ENCODE peak calls at places on chromosome 12, in ten cellular contexts. One of them, this sample, is unnamed.

GRCh38 chr12:14315501-14315900 is 50.0 kb upstream of the ATF7IP start:
- DNase-seq in GM23338: no peak
- DNase-seq in GM23248: no peak
- DNase-seq in H1: no peak
- DNase-seq in MM.1S: no peak
- DNase-seq in K562: no peak
- DNase-seq in hepatocyte: no peak
- DNase-seq in PC-3: no peak
- DNase-seq in fibroblast of lung: no peak
- DNase-seq in mammary epithelial cell: no peak
- DNase-seq in this sample: no peak

GRCh38 chr12:117679776-117680175 is 289.0 kb downstream of the KSR2 start:
- DNase-seq in H1: no peak
- DNase-seq in MM.1S: no peak
- DNase-seq in GM23248: peak
- DNase-seq in K562: no peak
- DNase-seq in fibroblast of lung: no peak
- DNase-seq in GM23338: no peak
- DNase-seq in hepatocyte: no peak
- DNase-seq in PC-3: peak
- DNase-seq in mammary epithelial cell: no peak
- DNase-seq in this sample: no peak

GRCh38 chr12:101066489-101066888 is 143.5 kb downstream of the SLC5A8 start:
- DNase-seq in GM23338: peak
- DNase-seq in MM.1S: no peak
- DNase-seq in hepatocyte: no peak
- DNase-seq in fibroblast of lung: no peak
- DNase-seq in PC-3: no peak
- DNase-seq in mammary epithelial cell: no peak
- DNase-seq in H1: no peak
- DNase-seq in K562: no peak
- DNase-seq in GM23248: no peak
- DNase-seq in this sample: no peak

GRCh38 chr12:30796891-30797371 is 42.2 kb upstream of the CAPRIN2 start:
- DNase-seq in mammary epithelial cell: peak
- DNase-seq in GM23338: peak
- DNase-seq in K562: no peak
- DNase-seq in hepatocyte: peak
- DNase-seq in fibroblast of lung: peak
- DNase-seq in MM.1S: no peak
- DNase-seq in H1: no peak
- DNase-seq in GM23248: peak
- DNase-seq in PC-3: peak
- DNase-seq in this sample: no peak

GRCh38 chr12:16094437-16094836 is 183.0 kb downstream of the SLC15A5 start:
- DNase-seq in fibroblast of lung: no peak
- DNase-seq in K562: no peak
- DNase-seq in GM23248: no peak
- DNase-seq in PC-3: no peak
- DNase-seq in mammary epithelial cell: no peak
- DNase-seq in hepatocyte: no peak
- DNase-seq in MM.1S: peak
- DNase-seq in GM23338: no peak
- DNase-seq in H1: no peak
- DNase-seq in this sample: no peak

GRCh38 chr12:19151298-19151697 is 21.8 kb downstream of the PLEKHA5 start:
- DNase-seq in hepatocyte: no peak
- DNase-seq in GM23338: no peak
- DNase-seq in H1: no peak
- DNase-seq in MM.1S: no peak
- DNase-seq in PC-3: no peak
- DNase-seq in fibroblast of lung: no peak
- DNase-seq in mammary epithelial cell: no peak
- DNase-seq in K562: no peak
- DNase-seq in GM23248: no peak
- DNase-seq in this sample: no peak

GRCh38 chr12:79690606-79691298 is at the start of gene PAWR:
- DNase-seq in PC-3: peak
- DNase-seq in GM23248: peak
- DNase-seq in mammary epithelial cell: peak
- DNase-seq in hepatocyte: peak
- DNase-seq in H1: peak
- DNase-seq in fibroblast of lung: peak
- DNase-seq in MM.1S: peak
- DNase-seq in GM23338: peak
- DNase-seq in K562: no peak
- DNase-seq in this sample: peak

GRCh38 chr12:64733857-64734256 is 25.3 kb downstream of the GNS start:
- DNase-seq in GM23338: no peak
- DNase-seq in hepatocyte: no peak
- DNase-seq in H1: no peak
- DNase-seq in fibroblast of lung: no peak
- DNase-seq in PC-3: peak
- DNase-seq in MM.1S: no peak
- DNase-seq in K562: no peak
- DNase-seq in GM23248: peak
- DNase-seq in mammary epithelial cell: peak
- DNase-seq in this sample: peak

DNA sequence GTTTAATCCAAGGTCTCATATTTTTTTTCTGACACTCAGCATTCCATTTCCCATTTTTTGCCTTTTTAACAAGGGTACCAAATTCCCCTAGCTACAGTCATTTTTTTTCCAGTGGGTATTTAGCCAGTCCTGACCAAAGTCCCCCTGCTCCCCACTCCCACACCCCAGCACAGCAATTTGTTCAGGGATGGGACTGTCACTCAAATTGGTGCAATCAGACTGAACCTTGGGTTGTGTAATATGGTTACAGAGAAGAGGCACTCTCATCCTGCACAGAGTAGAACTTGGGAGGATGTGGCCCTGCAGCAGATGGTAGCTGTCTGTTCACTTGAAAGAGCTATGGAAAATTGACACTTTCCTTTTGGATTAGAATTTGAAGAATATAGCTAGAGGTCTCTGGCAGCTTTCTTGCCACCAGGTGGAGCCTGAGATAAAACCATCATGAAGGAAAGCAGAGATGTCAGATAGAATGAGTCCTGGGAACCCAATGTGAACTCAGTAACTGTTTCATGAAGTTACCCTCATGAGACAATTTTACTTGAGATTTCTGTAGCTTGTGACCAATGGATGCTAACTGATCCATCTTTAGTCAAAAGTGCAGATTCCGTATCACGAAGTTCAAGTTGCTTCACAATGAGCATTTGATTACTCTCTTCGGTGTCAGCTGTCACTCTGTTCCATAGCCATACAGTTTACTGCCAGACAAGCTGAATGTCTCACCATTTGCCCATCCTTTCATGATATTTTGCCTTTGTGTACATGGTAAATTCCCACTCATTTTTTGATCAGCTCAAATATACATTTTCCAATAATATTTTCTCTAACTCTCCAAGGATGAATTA is 394.0 kb upstream of the SYT1 start:
- DNase-seq in fibroblast of lung: peak
- DNase-seq in K562: no peak
- DNase-seq in PC-3: peak
- DNase-seq in H1: no peak
- DNase-seq in hepatocyte: peak
- DNase-seq in GM23248: peak
- DNase-seq in mammary epithelial cell: peak
- DNase-seq in GM23338: peak
- DNase-seq in MM.1S: peak
- DNase-seq in this sample: peak
- TF ChIP-seq EZH2 in fibroblast of lung: no peak
- TF ChIP-seq EZH2 in K562: no peak
- TF ChIP-seq EZH2 in PC-3: no peak
- TF ChIP-seq EZH2 in H1: no peak
- TF ChIP-seq EZH2 in hepatocyte: no peak
- TF ChIP-seq EZH2 in GM23248: no peak
- TF ChIP-seq EZH2 in mammary epithelial cell: no peak
- TF ChIP-seq EZH2 in GM23338: no peak
- TF ChIP-seq EZH2 in MM.1S: no peak
- TF ChIP-seq EZH2 in this sample: no peak

DNA sequence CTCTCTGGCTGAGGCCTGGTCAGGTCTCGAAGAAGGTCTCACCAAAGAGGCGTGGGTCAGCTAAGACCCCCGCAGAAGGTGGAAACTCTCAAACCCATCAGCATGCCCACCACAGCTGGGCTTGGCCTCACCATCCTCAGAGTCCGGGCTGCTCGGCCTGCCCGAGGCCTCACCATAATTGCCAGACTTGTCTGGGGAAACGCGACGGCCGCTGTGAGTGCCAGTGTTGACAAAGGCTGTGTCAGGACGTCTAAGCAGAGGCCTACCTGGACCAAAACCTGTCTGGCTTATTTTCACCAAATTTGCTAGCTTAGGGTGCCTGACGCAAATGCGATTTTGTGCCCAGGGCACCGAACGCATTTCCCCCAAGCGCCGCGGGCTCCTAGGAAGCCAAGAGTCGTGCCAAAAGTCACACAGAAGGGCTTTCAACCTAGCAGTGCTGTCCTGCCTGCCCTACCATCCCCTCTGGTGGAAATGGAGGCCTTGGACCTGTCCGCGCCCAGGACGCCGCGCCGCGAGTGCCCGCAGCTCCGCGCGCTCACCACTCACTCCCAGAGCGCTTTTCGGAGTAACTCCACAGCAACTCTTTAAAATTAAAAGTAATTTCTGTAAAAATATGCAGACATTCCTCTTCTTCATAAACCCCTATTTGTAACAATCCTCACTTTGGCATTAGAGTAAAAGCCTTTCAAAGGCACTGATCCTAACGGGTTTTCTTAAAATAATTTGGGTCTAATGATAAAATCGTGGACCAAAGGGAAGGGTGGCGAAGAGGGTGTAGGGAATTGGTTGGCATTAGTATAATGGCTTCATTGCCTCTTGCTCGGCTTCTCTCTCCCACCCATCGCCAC is 1.2 kb upstream of the ALX1 start:
- DNase-seq in MM.1S: no peak
- DNase-seq in H1: no peak
- DNase-seq in hepatocyte: no peak
- DNase-seq in PC-3: no peak
- DNase-seq in K562: no peak
- DNase-seq in fibroblast of lung: no peak
- DNase-seq in GM23248: no peak
- DNase-seq in GM23338: peak
- DNase-seq in mammary epithelial cell: no peak
- DNase-seq in this sample: no peak
- TF ChIP-seq EZH2 in MM.1S: no peak
- TF ChIP-seq EZH2 in H1: peak
- TF ChIP-seq EZH2 in hepatocyte: no peak
- TF ChIP-seq EZH2 in PC-3: no peak
- TF ChIP-seq EZH2 in K562: no peak
- TF ChIP-seq EZH2 in fibroblast of lung: no peak
- TF ChIP-seq EZH2 in GM23248: no peak
- TF ChIP-seq EZH2 in GM23338: peak
- TF ChIP-seq EZH2 in mammary epithelial cell: no peak
- TF ChIP-seq EZH2 in this sample: no peak

DNA sequence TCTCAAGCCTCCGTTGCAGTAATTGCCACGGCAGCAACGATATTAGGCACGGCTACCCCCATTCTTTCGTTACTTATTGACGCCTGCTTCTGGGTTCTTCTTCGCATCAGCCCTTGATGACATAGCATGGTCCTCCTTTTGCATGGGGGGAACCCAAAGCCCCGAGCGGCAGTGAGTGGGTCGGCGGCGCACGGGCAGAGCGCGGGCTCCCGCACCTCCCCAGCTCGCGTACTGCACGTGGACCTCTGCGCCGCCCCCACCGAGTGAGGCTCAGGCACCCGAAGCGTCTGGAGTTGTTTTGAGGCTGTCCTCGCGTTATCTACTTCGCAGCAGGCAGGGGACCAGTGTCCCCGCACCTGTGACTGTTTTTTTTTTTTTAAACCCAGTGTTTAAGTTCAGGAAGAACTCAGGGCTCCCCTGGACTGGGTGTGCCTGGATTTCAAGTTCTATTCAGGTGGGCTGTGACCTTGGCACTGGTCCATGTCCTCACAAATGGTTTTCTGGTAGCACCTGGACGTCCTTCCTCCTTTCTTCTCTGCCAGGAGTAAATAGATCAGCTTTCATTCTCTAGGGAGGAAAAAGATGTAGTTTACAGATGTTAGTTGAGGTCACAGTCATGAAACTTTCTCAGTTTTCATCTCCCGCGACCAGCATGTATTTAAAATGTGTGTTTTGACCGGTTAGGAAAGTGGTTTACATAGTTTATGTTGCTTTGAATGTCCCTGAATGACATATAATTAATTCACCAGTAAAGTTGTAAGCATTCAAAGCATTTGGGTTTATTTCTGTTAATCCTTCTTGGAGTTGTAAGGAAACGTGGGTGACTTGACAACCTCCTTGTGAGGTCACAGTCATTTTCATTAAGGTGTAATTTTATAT is 1.4 kb upstream of the FOXN4 start:
- DNase-seq in MM.1S: peak
- DNase-seq in GM23248: no peak
- DNase-seq in fibroblast of lung: no peak
- DNase-seq in H1: no peak
- DNase-seq in K562: peak
- DNase-seq in mammary epithelial cell: no peak
- DNase-seq in hepatocyte: no peak
- DNase-seq in PC-3: no peak
- DNase-seq in GM23338: peak
- DNase-seq in this sample: no peak
- TF ChIP-seq EZH2 in MM.1S: no peak
- TF ChIP-seq EZH2 in GM23248: peak
- TF ChIP-seq EZH2 in fibroblast of lung: peak
- TF ChIP-seq EZH2 in H1: peak
- TF ChIP-seq EZH2 in K562: peak
- TF ChIP-seq EZH2 in mammary epithelial cell: peak
- TF ChIP-seq EZH2 in hepatocyte: no peak
- TF ChIP-seq EZH2 in PC-3: peak
- TF ChIP-seq EZH2 in GM23338: peak
- TF ChIP-seq EZH2 in this sample: peak

GRCh38 chr12:75209782-75210138 is at the start of gene KCNC2:
- DNase-seq in hepatocyte: no peak
- DNase-seq in GM23338: no peak
- DNase-seq in MM.1S: no peak
- DNase-seq in PC-3: no peak
- DNase-seq in H1: no peak
- DNase-seq in mammary epithelial cell: no peak
- DNase-seq in fibroblast of lung: no peak
- DNase-seq in GM23248: no peak
- DNase-seq in K562: no peak
- DNase-seq in this sample: no peak

GRCh38 chr12:75205556-75205955 is 4.1 kb downstream of the KCNC2 start:
- DNase-seq in GM23248: no peak
- DNase-seq in PC-3: no peak
- DNase-seq in GM23338: no peak
- DNase-seq in K562: no peak
- DNase-seq in mammary epithelial cell: peak
- DNase-seq in fibroblast of lung: no peak
- DNase-seq in MM.1S: no peak
- DNase-seq in H1: no peak
- DNase-seq in hepatocyte: no peak
- DNase-seq in this sample: no peak

GRCh38 chr12:75212072-75212471 is 2.4 kb upstream of the KCNC2 start:
- DNase-seq in fibroblast of lung: no peak
- DNase-seq in hepatocyte: no peak
- DNase-seq in GM23248: no peak
- DNase-seq in mammary epithelial cell: no peak
- DNase-seq in H1: no peak
- DNase-seq in K562: no peak
- DNase-seq in PC-3: no peak
- DNase-seq in GM23338: no peak
- DNase-seq in MM.1S: no peak
- DNase-seq in this sample: no peak

GRCh38 chr12:75208851-75209781 is 523 bp downstream of the KCNC2 start:
- DNase-seq in mammary epithelial cell: peak
- DNase-seq in H1: no peak
- DNase-seq in fibroblast of lung: peak
- DNase-seq in GM23338: peak
- DNase-seq in GM23248: peak
- DNase-seq in hepatocyte: peak
- DNase-seq in K562: no peak
- DNase-seq in PC-3: no peak
- DNase-seq in MM.1S: no peak
- DNase-seq in this sample: peak

DNA sequence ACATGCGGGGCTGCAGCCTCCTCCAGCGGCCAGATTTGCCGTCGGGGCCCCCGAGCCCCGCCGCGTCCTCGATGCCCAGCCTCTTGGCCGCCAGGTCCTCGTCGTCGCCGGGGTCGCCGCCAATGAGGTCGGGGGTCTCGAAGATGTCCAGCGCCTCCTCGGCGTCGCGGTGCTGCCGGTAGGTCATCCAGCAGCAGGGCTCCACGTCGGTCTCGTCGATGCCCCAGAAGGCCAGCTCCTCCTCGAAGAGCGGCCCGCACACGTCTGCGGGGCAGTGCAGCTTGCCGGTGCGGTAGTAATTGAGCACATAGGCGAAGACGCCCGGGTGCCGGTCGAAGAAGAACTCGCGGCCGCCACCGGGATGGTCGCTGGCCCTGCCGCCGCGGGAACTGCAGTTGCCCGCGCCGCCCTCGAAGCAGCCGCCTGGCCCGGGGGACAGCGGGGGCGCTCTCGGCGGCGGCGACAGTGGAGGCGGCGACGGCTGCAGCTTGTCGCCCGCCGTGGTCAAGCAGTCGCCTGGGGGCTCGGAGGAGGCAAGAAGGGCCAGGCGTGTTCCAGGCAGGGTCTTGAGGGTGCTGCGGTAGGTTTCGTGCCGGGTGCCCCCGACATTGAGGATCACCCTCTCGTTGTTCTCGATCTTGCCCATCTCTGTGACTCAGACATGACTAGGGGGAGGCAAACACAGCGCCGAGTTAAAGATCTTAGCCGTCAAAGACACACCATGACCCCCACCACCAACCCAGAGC is 2.1 kb downstream of the KCNC2 start:
- DNase-seq in PC-3: no peak
- DNase-seq in H1: no peak
- DNase-seq in fibroblast of lung: no peak
- DNase-seq in MM.1S: no peak
- DNase-seq in hepatocyte: no peak
- DNase-seq in GM23338: peak
- DNase-seq in K562: no peak
- DNase-seq in mammary epithelial cell: no peak
- DNase-seq in GM23248: no peak
- DNase-seq in this sample: no peak
- TF ChIP-seq EZH2 in PC-3: no peak
- TF ChIP-seq EZH2 in H1: no peak
- TF ChIP-seq EZH2 in fibroblast of lung: peak
- TF ChIP-seq EZH2 in MM.1S: no peak
- TF ChIP-seq EZH2 in hepatocyte: peak
- TF ChIP-seq EZH2 in GM23338: peak
- TF ChIP-seq EZH2 in K562: no peak
- TF ChIP-seq EZH2 in mammary epithelial cell: no peak
- TF ChIP-seq EZH2 in GM23248: no peak
- TF ChIP-seq EZH2 in this sample: no peak

This sample was measured in A673.